ENCODE peak calls at places on chromosomes 5 and 9, in four cellular contexts. J is GM12878, V is HepG2, K is K562. U is an unnamed sample.

GRCh38 chr5:141172381-141173204 is at the start of gene PCDHB7:
- DNase-seq in K (peak), J (no peak), V (peak), U (peak)

GRCh38 chr5:116766470-116766947 is 191.9 kb upstream of the SEMA6A start:
- DNase-seq in V (peak), J (peak), K (no peak), U (no peak)

GRCh38 chr5:133610489-133611356 is 1.6 kb downstream of the FSTL4 start:
- DNase-seq in J (no peak), V (peak), K (peak), U (peak)

GRCh38 chr9:4375424-4376195 is 75.7 kb upstream of the GLIS3 start:
- DNase-seq in V (no peak), J (no peak), K (no peak), U (no peak)

GRCh38 chr9:12065050-12065449 is 628.1 kb upstream of the TYRP1 start:
- DNase-seq in V (no peak), K (no peak), J (no peak), U (no peak)

GRCh38 chr5:108101105-108101504 is 280.8 kb downstream of the FBXL17 start:
- DNase-seq in V (no peak), K (no peak), J (no peak), U (no peak)

GRCh38 chr9:21993893-21994525 is at the start of gene CDKN2A:
- DNase-seq in K (no peak), J (no peak), V (no peak), U (peak)

GRCh38 chr5:79025054-79025465 is 40.0 kb upstream of the ARSB start:
- DNase-seq in J (no peak), V (peak), K (peak), U (peak)

GRCh38 chr5:180495292-180495691 is 1.1 kb downstream of the CNOT6 start:
- DNase-seq in K (no peak), J (no peak), V (no peak), U (no peak)

GRCh38 chr5:32297181-32298055 is 15.3 kb downstream of the MTMR12 start:
- DNase-seq in K (peak), V (no peak), J (no peak), U (no peak)

GRCh38 chr9:131214457-131214856 is 61.9 kb downstream of the FAM78A start:
- DNase-seq in K (no peak), J (no peak), V (no peak), U (no peak)

GRCh38 chr5:41708604-41708940 is 161.7 kb downstream of the OXCT1 start:
- DNase-seq in K (no peak), J (no peak), V (no peak), U (peak)

GRCh38 chr5:135208555-135209494 is 174.8 kb upstream of the PITX1 start:
- DNase-seq in V (peak), J (no peak), K (no peak), U (no peak)

GRCh38 chr5:149036970-149037369 is 25.9 kb downstream of the SH3TC2 start:
- DNase-seq in V (no peak), J (no peak), K (no peak), U (no peak)

GRCh38 chr5:154236011-154236410 is 45.5 kb downstream of the GALNT10 start:
- DNase-seq in K (no peak), V (no peak), J (no peak), U (no peak)

GRCh38 chr5:132377738-132378137 is 8.2 kb downstream of the SLC22A5 start:
- DNase-seq in K (no peak), J (no peak), V (no peak), U (no peak)

GRCh38 chr9:113967380-113967779 is 91.3 kb downstream of the ZNF618 start:
- DNase-seq in V (no peak), K (no peak), J (no peak), U (no peak)

GRCh38 chr5:399296-400281 is 43.4 kb upstream of the EXOC3 start:
- DNase-seq in J (peak), V (peak), K (peak), U (peak)

GRCh38 chr9:75197521-75197920 is 109.2 kb downstream of the OSTF1 start:
- DNase-seq in J (no peak), V (no peak), K (no peak), U (no peak)

GRCh38 chr9:16003785-16004184 is 450.9 kb downstream of the CCDC171 start:
- DNase-seq in K (no peak), V (no peak), J (no peak), U (no peak)

GRCh38 chr9:106892632-106893031 is 29.7 kb downstream of the ZNF462 start:
- DNase-seq in K (no peak), V (peak), J (no peak), U (peak)

GRCh38 chr5:161085081-161085480 is 233.1 kb upstream of the ATP10B start:
- DNase-seq in K (no peak), J (no peak), V (no peak), U (no peak)

GRCh38 chr5:96228449-96228848 is 204.6 kb downstream of the PCSK1 start:
- DNase-seq in V (no peak), K (no peak), J (no peak), U (no peak)

GRCh38 chr9:6237267-6237666 is 21.7 kb downstream of the IL33 start:
- DNase-seq in V (no peak), J (no peak), K (no peak), U (no peak)

GRCh38 chr9:124077915-124078572 is 66.5 kb downstream of the LHX2 start:
- DNase-seq in K (no peak), V (peak), J (no peak), U (no peak)

GRCh38 chr9:98523231-98523901 is 185.4 kb downstream of the GABBR2 start:
- DNase-seq in K (no peak), J (no peak), V (no peak), U (peak)

GRCh38 chr9:38334234-38334633 is 58.3 kb upstream of the ALDH1B1 start:
- DNase-seq in J (no peak), K (peak), V (peak), U (no peak)

GRCh38 chr9:120902824-120903608 is 23.6 kb downstream of the TRAF1 start:
- DNase-seq in J (no peak), V (no peak), K (peak), U (no peak)

GRCh38 chr5:14581333-14581890 is at the start of gene OTULINL:
- DNase-seq in K (peak), V (peak), J (no peak), U (peak)

GRCh38 chr5:170493028-170493820 is 10.6 kb upstream of the KCNIP1 start:
- DNase-seq in K (no peak), J (no peak), V (no peak), U (no peak)

GRCh38 chr5:150759334-150759583 is 442 bp upstream of the DCTN4 start:
- DNase-seq in J (no peak), K (no peak), V (no peak), U (no peak)

GRCh38 chr5:150758210-150758533 is 645 bp downstream of the DCTN4 start:
- DNase-seq in V (no peak), J (no peak), K (no peak), U (no peak)

GRCh38 chr5:150753863-150754262 is 5.0 kb downstream of the DCTN4 start:
- DNase-seq in V (no peak), K (no peak), J (no peak), U (no peak)

GRCh38 chr5:150758534-150759333 is at the start of gene DCTN4:
- DNase-seq in J (peak), K (peak), V (peak), U (peak)

DNA sequence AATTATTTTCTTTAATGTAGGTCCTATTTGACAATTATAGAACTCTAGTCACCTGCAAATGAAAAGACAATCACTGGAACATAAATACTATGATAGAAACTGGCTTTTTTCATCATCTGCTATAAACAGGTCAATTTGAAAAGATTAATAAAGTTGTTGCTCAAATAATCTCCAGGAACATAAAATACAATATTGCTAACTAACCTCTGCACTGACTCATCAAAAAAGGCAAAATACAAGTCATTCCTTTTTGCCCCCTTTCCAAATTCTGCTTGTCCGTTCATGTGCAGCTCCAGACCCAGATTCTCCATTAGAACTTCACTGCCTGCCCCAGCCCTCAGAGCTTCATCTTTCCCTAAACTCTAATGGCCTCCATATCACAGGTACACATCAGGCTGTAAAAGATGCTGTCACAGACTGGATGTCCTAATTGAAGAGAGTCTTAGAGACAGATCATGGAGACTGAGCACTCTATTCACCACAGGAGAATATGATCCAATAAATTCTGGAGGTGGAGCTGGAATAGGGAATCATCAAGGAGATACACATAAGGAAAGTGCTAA is 1.6 kb downstream of the DCTN4 start:
- DNase-seq in V (no peak), J (no peak), K (no peak), U (no peak)
- TF ChIP-seq NR2C2 in V (no peak), J (no peak), K (no peak), U (no peak)

GRCh38 chr9:136045595-136046554 is 49.2 kb downstream of the NACC2 start:
- DNase-seq in V (no peak), K (no peak), J (no peak), U (no peak)
- TF ChIP-seq NR2C2 in V (no peak), K (no peak), J (no peak), U (no peak)

GRCh38 chr9:100641166-100641565 is 63.3 kb downstream of the CAVIN4 start:
- DNase-seq in K (no peak), V (no peak), J (no peak), U (no peak)

GRCh38 chr9:100639851-100640250 is 62.0 kb downstream of the CAVIN4 start:
- DNase-seq in J (no peak), K (no peak), V (no peak), U (no peak)

GRCh38 chr9:100637787-100638186 is 59.9 kb downstream of the CAVIN4 start:
- DNase-seq in J (no peak), K (no peak), V (peak), U (peak)
- TF ChIP-seq NR2C2 in J (no peak), K (no peak), V (no peak), U (no peak)

DNA sequence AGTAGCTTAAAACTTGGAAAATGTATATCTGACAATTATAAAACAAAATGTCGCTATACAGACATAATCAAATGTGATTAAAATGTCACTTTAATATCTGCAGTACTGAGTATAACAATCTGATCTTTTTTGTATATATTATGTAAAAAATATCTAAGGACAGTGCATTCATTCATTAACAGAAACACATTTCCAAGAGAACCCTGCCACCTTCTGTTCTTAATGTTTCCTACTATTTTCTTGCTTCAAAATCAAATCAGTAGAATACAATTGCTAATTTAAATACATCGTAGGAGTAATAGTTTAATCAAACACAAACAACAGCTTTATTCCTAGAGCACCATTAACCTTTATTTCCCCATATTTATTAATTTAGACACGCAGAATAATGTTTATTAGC is 142.6 kb upstream of the ST8SIA4 start:
- DNase-seq in J (no peak), V (no peak), K (no peak), U (no peak)
- TF ChIP-seq NR2C2 in J (no peak), V (no peak), K (no peak), U (no peak)

GRCh38 chr9:129319938-129320481 is 141.9 kb upstream of the IER5L start:
- DNase-seq in J (no peak), K (no peak), V (no peak), U (no peak)

GRCh38 chr9:129317179-129318011 is 139.3 kb upstream of the IER5L start:
- DNase-seq in J (no peak), K (no peak), V (peak), U (peak)

GRCh38 chr9:129320575-129321311 is 142.7 kb upstream of the IER5L start:
- DNase-seq in V (peak), K (peak), J (peak), U (peak)

GRCh38 chr9:129318121-129319075 is 140.3 kb upstream of the IER5L start:
- DNase-seq in V (peak), K (no peak), J (no peak), U (no peak)

DNA sequence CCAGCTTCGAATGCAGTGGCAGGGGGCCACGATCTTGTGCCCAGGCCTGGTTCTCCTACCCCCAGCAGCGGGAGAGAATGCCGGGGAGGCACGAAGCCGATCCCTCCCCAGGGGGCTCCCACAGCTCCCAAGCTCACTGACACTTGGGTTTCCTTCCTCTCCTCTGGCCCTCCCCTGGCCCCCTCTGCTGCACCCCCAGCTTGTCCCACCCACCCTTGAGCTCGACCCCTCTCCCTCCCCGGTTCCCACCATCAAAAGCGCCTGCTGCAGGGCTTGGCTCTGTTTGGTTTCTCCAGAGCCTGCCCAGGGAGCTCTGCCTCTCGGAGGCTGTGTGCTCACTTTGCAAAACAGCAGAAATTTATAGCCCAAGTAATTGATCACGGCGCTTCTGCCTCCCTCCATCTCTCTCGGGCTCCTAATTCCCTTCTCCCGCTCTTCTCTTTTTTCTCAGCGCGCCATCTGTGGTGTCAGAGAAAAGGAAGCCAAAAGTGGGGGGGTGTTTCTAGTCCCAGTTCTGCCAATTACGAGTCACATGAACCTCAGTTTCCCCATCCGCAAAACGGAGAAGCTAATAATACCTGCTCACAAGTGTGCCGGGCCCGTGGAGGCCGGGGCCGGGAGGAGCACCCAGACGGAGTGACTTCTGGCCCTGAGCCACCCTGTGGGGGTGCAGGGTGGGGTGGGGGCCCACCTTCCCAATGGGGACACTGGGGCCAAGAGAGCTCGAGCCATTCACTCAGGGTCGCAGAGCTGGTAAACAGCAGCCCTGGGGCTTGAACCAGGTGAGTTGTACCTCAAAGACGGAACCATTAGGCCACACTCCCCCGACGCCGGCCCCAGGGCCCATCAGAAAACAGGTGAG is 141.2 kb upstream of the IER5L start:
- DNase-seq in K (no peak), V (no peak), J (no peak), U (no peak)
- TF ChIP-seq NR2C2 in K (no peak), V (no peak), J (no peak), U (no peak)

GRCh38 chr5:110735545-110735944 is 3.3 kb upstream of the SLC25A46 start:
- DNase-seq in K (no peak), J (no peak), V (no peak), U (no peak)
- TF ChIP-seq NR2C2 in K (no peak), J (no peak), V (no peak), U (no peak)

GRCh38 chr9:110942522-110942921 is 95.7 kb downstream of the LPAR1 start:
- DNase-seq in K (no peak), J (no peak), V (no peak), U (no peak)
- TF ChIP-seq NR2C2 in K (no peak), J (no peak), V (no peak), U (no peak)

DNA sequence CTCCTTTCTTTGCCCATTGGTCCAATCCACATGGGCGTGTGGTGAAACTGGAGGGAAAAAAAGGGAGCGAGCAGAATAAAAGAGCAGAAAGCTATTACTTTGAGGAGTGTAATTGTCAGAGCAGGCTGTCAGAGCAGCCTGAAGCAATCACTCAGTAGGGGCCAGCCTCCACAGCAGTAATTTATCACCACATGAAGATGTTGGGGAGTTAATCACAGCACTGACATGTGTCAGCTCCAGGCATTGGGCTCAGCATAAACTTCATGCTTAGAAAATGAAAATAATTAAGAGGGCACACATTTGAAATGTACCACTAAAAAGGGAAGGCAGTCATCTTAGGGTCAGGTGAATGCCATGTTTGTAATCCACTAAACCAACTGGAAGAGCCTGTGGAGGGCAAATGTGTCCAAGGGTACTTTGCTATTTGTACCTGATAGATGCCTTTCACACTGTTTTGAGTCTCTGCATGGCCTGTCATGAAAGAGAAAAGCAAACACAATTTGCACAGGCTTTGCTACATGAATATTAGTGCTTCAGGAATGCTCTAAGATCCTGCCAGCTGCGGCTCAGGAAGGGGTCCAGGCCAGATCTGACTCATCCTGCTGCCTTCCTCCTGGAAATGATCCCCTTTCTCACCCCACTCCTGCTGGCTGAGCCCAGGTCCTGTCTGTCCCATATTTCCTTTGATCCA is 2.9 kb upstream of the PTGER4 start:
- DNase-seq in J (no peak), K (no peak), V (no peak), U (no peak)
- TF ChIP-seq NR2C2 in J (no peak), K (no peak), V (no peak), U (no peak)

U was measured in WTC11.